ENCODE peak calls at places on chromosomes 1 and 21, in six cellular contexts. J, X, R, W, V and D are unnamed samples.

GRCh38 chr1:211928993-211929637 is 98.6 kb upstream of the LPGAT1 start:
- DNase-seq in V (no peak), R (peak), X (peak), W (peak), J (no peak), D (peak)

GRCh38 chr21:42466700-42467612 is 29.1 kb downstream of the RSPH1 start:
- DNase-seq in J (no peak), X (peak), R (peak), W (peak), V (no peak), D (no peak)

GRCh38 chr1:228158690-228159665 is 6.6 kb upstream of the IBA57 start:
- DNase-seq in X (no peak), W (no peak), R (no peak), V (no peak), J (no peak), D (no peak)

GRCh38 chr1:169681094-169681493 is 30.3 kb downstream of the SELL start:
- DNase-seq in W (no peak), R (no peak), X (no peak), V (no peak), J (no peak), D (no peak)

GRCh38 chr1:187203257-187203656 is 374.5 kb downstream of the PLA2G4A start:
- DNase-seq in X (no peak), J (no peak), W (peak), V (no peak), R (no peak), D (peak)

GRCh38 chr1:29865051-29865450 is 628.7 kb downstream of the PTPRU start:
- DNase-seq in J (no peak), R (no peak), W (no peak), V (no peak), X (no peak), D (no peak)

GRCh38 chr1:94020764-94021579 is 100.0 kb downstream of the ABCA4 start:
- DNase-seq in J (no peak), R (no peak), X (peak), V (no peak), W (no peak), D (peak)

GRCh38 chr1:53139911-53140310 is 2.5 kb downstream of the SLC1A7 start:
- DNase-seq in W (no peak), X (peak), R (no peak), V (no peak), J (no peak), D (no peak)

GRCh38 chr1:77539510-77540142 is 142.8 kb downstream of the ZZZ3 start:
- DNase-seq in J (no peak), X (peak), W (no peak), V (no peak), R (no peak), D (peak)

GRCh38 chr1:43288058-43288784 is 2.8 kb upstream of the C1orf210 start:
- DNase-seq in V (no peak), W (no peak), J (no peak), R (no peak), X (no peak), D (no peak)